ENCODE peak calls at places on chromosome 19, in five cellular contexts. S, D, F, A and H are unnamed samples.

GRCh38 chr19:42285546-42285945 is 16.4 kb upstream of the PRR19 start:
- DNase-seq in S (no peak), D (no peak), F (no peak), A (peak; percentile 22), H (no peak)

GRCh38 chr19:51139299-51140018 is 2.6 kb upstream of the SIGLEC7 start:
- DNase-seq in S (no peak), D (no peak), F (no peak), A (no peak), H (peak; percentile 95)

GRCh38 chr19:17530586-17530985 is 19.1 kb downstream of the PGLS start:
- DNase-seq in S (no peak), D (peak; percentile 39), F (no peak), A (no peak), H (peak; percentile 87)

GRCh38 chr19:10748924-10749434 is 31.1 kb downstream of the DNM2 start:
- DNase-seq in S (peak; percentile 81), D (peak; percentile 94), F (no peak), A (peak; percentile 22), H (peak; percentile 79)

GRCh38 chr19:28511655-28512054 is 701.3 kb downstream of the UQCRFS1 start:
- DNase-seq in S (no peak), D (no peak), F (no peak), A (no peak), H (no peak)

GRCh38 chr19:50723069-50723468 is at the start of gene CLEC11A:
- DNase-seq in S (no peak), D (no peak), F (no peak), A (no peak), H (peak; percentile 95)

GRCh38 chr19:45569619-45570421 is 14.8 kb downstream of the OPA3 start:
- DNase-seq in S (peak; percentile 76), D (peak; percentile 45), F (no peak), A (peak; percentile 41), H (peak; percentile 52)

GRCh38 chr19:10333758-10334339 is 520 bp upstream of the RAVER1 start:
- DNase-seq in S (no peak), D (no peak), F (no peak), A (no peak), H (no peak)

GRCh38 chr19:39444598-39445257 is 654 bp upstream of the SUPT5H start:
- DNase-seq in S (no peak), D (no peak), F (no peak), A (no peak), H (peak; percentile 23)

GRCh38 chr19:40279761-40280607 is 5.2 kb downstream of the AKT2 start:
- DNase-seq in S (no peak), D (no peak), F (no peak), A (no peak), H (peak; percentile 23)

GRCh38 chr19:33438016-33438671 is 64.6 kb downstream of the CEBPG start:
- DNase-seq in S (no peak), D (no peak), F (no peak), A (no peak), H (no peak)

GRCh38 chr19:16386619-16387240 is 62.1 kb downstream of the KLF2 start:
- DNase-seq in S (peak; percentile 62), D (peak; percentile 32), F (no peak), A (peak; percentile 72), H (peak; percentile 72)

GRCh38 chr19:18967358-18968146 is 26.5 kb upstream of the HOMER3 start:
- DNase-seq in S (peak; percentile 16), D (no peak), F (no peak), A (peak; percentile 71), H (peak; percentile 87)

GRCh38 chr19:45271709-45272108 is 20.6 kb downstream of the MARK4 start:
- DNase-seq in S (no peak), D (peak; percentile 25), F (no peak), A (no peak), H (no peak)

GRCh38 chr19:38142176-38143035 is 81.6 kb downstream of the DPF1 start:
- DNase-seq in S (peak; percentile 81), D (peak; percentile 33), F (no peak), A (peak; percentile 37), H (peak; percentile 44)

GRCh38 chr19:18657590-18658365 is 20.9 kb downstream of the KLHL26 start:
- DNase-seq in S (peak; percentile 29), D (no peak), F (no peak), A (no peak), H (peak; percentile 85)

GRCh38 chr19:12799723-12800343 is 1.8 kb downstream of the PRDX2 start:
- DNase-seq in S (no peak), D (no peak), F (no peak), A (no peak), H (no peak)

GRCh38 chr19:12802267-12803106 is 618 bp downstream of the THSD8 start:
- DNase-seq in S (no peak), D (no peak), F (no peak), A (no peak), H (no peak)

GRCh38 chr19:12800344-12800732 is 1.3 kb downstream of the PRDX2 start:
- DNase-seq in S (no peak), D (no peak), F (no peak), A (no peak), H (no peak)

GRCh38 chr19:12801466-12802266 is at the start of the genes PRDX2 and THSD8:
- DNase-seq in S (no peak), D (peak; percentile 53), F (no peak), A (peak; percentile 75), H (peak; percentile 86)

GRCh38 chr19:12800873-12801465 is 631 bp downstream of the PRDX2 start:
- DNase-seq in S (no peak), D (peak; percentile 27), F (no peak), A (no peak), H (peak; percentile 38)
- H3K4me3 ChIP-seq in S (no peak overlapping the region), D (peak overlapping the region; percentile 93), F (peak overlapping the region; percentile 95), A (peak overlapping the region; percentile 40), H (peak overlapping the region; percentile 82)

DNA sequence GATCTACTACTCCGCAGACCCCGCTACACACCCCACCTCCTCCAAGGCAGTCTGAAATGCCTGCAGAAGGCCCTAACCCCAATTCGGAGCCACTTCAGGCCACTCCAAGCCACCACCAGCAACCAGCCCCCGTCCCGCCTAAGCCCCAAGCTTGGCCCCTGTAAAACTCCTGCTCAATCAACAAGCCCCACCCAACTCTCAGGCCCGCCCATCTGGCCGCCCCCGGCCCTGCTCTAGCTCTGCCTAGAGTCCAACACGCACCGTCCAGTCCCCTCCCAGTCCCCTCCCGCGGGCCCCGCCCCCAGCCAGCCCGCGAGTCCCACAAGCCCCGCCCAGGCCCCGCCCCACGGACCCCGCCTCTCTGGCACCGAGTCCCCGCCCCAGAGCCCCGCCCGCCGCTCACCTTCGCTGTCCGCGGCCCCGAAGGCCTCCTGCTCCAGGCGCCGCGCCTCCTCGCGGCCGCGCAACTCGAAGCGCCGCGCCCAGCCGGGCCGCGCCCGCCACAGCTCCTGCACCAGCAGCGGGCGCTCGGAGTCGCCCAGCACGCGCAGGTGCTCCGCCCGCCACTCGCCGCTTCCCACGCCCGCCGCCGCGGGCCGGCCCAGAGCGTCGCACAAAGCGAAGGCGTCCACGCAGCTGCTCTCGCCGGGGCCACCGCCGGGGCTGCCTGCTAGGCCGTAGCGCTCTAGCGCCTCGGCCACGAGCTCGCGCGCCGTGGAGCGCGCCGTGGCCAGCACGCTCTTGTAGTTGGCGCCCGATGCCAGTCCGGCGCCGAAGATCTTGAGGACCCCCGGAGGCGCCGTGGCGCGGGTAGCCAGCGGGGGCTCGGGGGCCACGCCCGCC is 1.6 kb downstream of the RASIP1 start:
- DNase-seq in S (peak; percentile 95), D (peak; percentile 92), F (peak; percentile 11), A (peak; percentile 94), H (peak; percentile 99)
- TF ChIP-seq CTCF in S (peak; percentile 92), D (peak; percentile 76), F (peak; percentile 25), A (peak; percentile 29), H (peak; percentile 45)

GRCh38 chr19:14073925-14074838 is 1.6 kb downstream of the MISP3 start:
- DNase-seq in S (no peak), D (no peak), F (no peak), A (peak; percentile 26), H (no peak)
- TF ChIP-seq MYC in S (no peak), D (no peak), F (no peak), A (no peak), H (no peak)

DNA sequence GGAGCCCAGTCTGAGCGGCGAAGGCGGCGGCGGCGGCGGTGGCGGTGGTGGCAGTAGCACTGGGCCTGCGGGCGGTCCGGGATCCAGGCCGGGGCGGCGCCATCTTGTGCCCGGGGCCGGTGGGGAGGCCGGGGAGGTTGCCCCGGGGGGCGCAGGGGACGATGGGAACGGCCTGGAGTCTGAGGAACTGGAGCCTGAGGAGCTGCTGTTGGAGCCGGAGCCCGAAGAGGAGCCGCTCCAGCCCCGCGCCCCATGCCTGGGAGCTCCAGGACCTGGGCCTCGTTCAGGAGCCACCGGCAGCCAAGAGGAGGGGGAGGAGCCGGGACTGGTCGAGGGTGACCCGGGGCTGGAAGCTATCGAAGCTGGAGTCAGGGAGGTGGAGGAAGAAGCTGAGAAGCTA is 11.6 kb downstream of the ZNF28 start:
- DNase-seq in S (no peak), D (no peak), F (no peak), A (no peak), H (no peak)
- H3K4me3 ChIP-seq in S (no peak overlapping the region), D (no peak overlapping the region), F (no peak overlapping the region), A (no peak overlapping the region), H (no peak overlapping the region)

GRCh38 chr19:35785087-35785627 is 9.8 kb downstream of the ARHGAP33 start:
- DNase-seq in S (no peak), D (no peak), F (no peak), A (no peak), H (no peak)
- TF ChIP-seq CTCF in S (no peak), D (no peak), F (no peak), A (no peak), H (no peak)

GRCh38 chr19:43465468-43466120 is at the start of gene LYPD3:
- DNase-seq in S (no peak), D (no peak), F (no peak), A (no peak), H (no peak)
- TF ChIP-seq MYC in S (no peak), D (no peak), F (no peak), A (no peak), H (no peak)

GRCh38 chr19:931860-932646 is 6.2 kb downstream of the ARID3A start:
- DNase-seq in S (no peak), D (no peak), F (no peak), A (no peak), H (no peak)

GRCh38 chr19:934197-934840 is 8.5 kb downstream of the ARID3A start:
- DNase-seq in S (no peak), D (no peak), F (no peak), A (no peak), H (no peak)

GRCh38 chr19:932647-933552 is 7.1 kb downstream of the ARID3A start:
- DNase-seq in S (peak; percentile 37), D (no peak), F (no peak), A (no peak), H (peak; percentile 85)

GRCh38 chr19:934865-935422 is 9.1 kb downstream of the ARID3A start:
- DNase-seq in S (peak; percentile 38), D (peak; percentile 88), F (no peak), A (peak; percentile 93), H (no peak)

GRCh38 chr19:933553-933882 is 7.7 kb downstream of the ARID3A start:
- DNase-seq in S (no peak), D (no peak), F (no peak), A (no peak), H (no peak)
- H3K4me3 ChIP-seq in S (no peak overlapping the region), D (no peak overlapping the region), F (peak overlapping the region; percentile 65), A (no peak overlapping the region), H (no peak overlapping the region)

GRCh38 chr19:4639531-4640246 is 373 bp downstream of the TNFAIP8L1 start:
- DNase-seq in S (no peak), D (peak; percentile 62), F (no peak), A (peak; percentile 39), H (no peak)
- TF ChIP-seq CTCF in S (no peak), D (no peak), F (no peak), A (no peak), H (no peak)